ENCODE peak calls at places on chromosome 17, in nine cellular contexts. One of them, this sample, is unnamed.

GRCh38 chr17:44293509-44294226 is 14.7 kb upstream of the RUNDC3A start:
- DNase-seq in heart right ventricle: no peak
- DNase-seq in epithelial cell of esophagus: no peak
- DNase-seq in cardiac muscle cell: no peak
- DNase-seq in mesothelial cell of epicardium: no peak
- DNase-seq in pancreas: no peak
- DNase-seq in lower leg skin: no peak
- DNase-seq in HL-60: no peak
- DNase-seq in AG04449: no peak
- DNase-seq in this sample: no peak

GRCh38 chr17:55391244-55391757 is 30.3 kb downstream of the MMD start:
- DNase-seq in pancreas: no peak
- DNase-seq in HL-60: no peak
- DNase-seq in lower leg skin: no peak
- DNase-seq in AG04449: no peak
- DNase-seq in heart right ventricle: no peak
- DNase-seq in mesothelial cell of epicardium: no peak
- DNase-seq in epithelial cell of esophagus: no peak
- DNase-seq in cardiac muscle cell: no peak
- DNase-seq in this sample: no peak

GRCh38 chr17:46876353-46876887 is 25.0 kb downstream of the WNT9B start:
- DNase-seq in heart right ventricle: no peak
- DNase-seq in epithelial cell of esophagus: peak
- DNase-seq in AG04449: no peak
- DNase-seq in lower leg skin: no peak
- DNase-seq in HL-60: no peak
- DNase-seq in cardiac muscle cell: no peak
- DNase-seq in mesothelial cell of epicardium: no peak
- DNase-seq in pancreas: peak
- DNase-seq in this sample: no peak

GRCh38 chr17:73359987-73360410 is 48.2 kb upstream of the CDC42EP4 start:
- DNase-seq in AG04449: no peak
- DNase-seq in heart right ventricle: no peak
- DNase-seq in epithelial cell of esophagus: peak
- DNase-seq in pancreas: peak
- DNase-seq in lower leg skin: no peak
- DNase-seq in HL-60: no peak
- DNase-seq in cardiac muscle cell: no peak
- DNase-seq in mesothelial cell of epicardium: no peak
- DNase-seq in this sample: no peak

GRCh38 chr17:48526986-48527741 is 3.6 kb downstream of the HOXB1 start:
- DNase-seq in mesothelial cell of epicardium: no peak
- DNase-seq in heart right ventricle: no peak
- DNase-seq in pancreas: no peak
- DNase-seq in lower leg skin: no peak
- DNase-seq in HL-60: no peak
- DNase-seq in cardiac muscle cell: no peak
- DNase-seq in epithelial cell of esophagus: no peak
- DNase-seq in AG04449: no peak
- DNase-seq in this sample: no peak

GRCh38 chr17:45040459-45040858 is 11.0 kb downstream of the DCAKD start:
- DNase-seq in heart right ventricle: no peak
- DNase-seq in pancreas: no peak
- DNase-seq in epithelial cell of esophagus: peak
- DNase-seq in mesothelial cell of epicardium: no peak
- DNase-seq in lower leg skin: no peak
- DNase-seq in cardiac muscle cell: no peak
- DNase-seq in AG04449: no peak
- DNase-seq in HL-60: no peak
- DNase-seq in this sample: no peak

GRCh38 chr17:44915321-44915726 is at the start of gene GFAP:
- DNase-seq in cardiac muscle cell: no peak
- DNase-seq in pancreas: no peak
- DNase-seq in mesothelial cell of epicardium: no peak
- DNase-seq in AG04449: no peak
- DNase-seq in epithelial cell of esophagus: no peak
- DNase-seq in lower leg skin: no peak
- DNase-seq in HL-60: no peak
- DNase-seq in heart right ventricle: no peak
- DNase-seq in this sample: no peak

GRCh38 chr17:55288356-55289105 is 23.8 kb downstream of the HLF start:
- DNase-seq in cardiac muscle cell: no peak
- DNase-seq in HL-60: no peak
- DNase-seq in heart right ventricle: no peak
- DNase-seq in lower leg skin: no peak
- DNase-seq in pancreas: no peak
- DNase-seq in AG04449: no peak
- DNase-seq in mesothelial cell of epicardium: no peak
- DNase-seq in epithelial cell of esophagus: no peak
- DNase-seq in this sample: no peak

GRCh38 chr17:42405963-42406495 is 17.0 kb downstream of the CAVIN1 start:
- DNase-seq in epithelial cell of esophagus: peak
- DNase-seq in lower leg skin: peak
- DNase-seq in HL-60: no peak
- DNase-seq in cardiac muscle cell: peak
- DNase-seq in AG04449: no peak
- DNase-seq in mesothelial cell of epicardium: peak
- DNase-seq in pancreas: peak
- DNase-seq in heart right ventricle: peak
- DNase-seq in this sample: peak

GRCh38 chr17:69581061-69581955 is 166.8 kb downstream of the MAP2K6 start:
- DNase-seq in lower leg skin: no peak
- DNase-seq in HL-60: no peak
- DNase-seq in AG04449: no peak
- DNase-seq in heart right ventricle: peak
- DNase-seq in cardiac muscle cell: no peak
- DNase-seq in epithelial cell of esophagus: no peak
- DNase-seq in mesothelial cell of epicardium: no peak
- DNase-seq in pancreas: no peak
- DNase-seq in this sample: no peak

GRCh38 chr17:40075216-40076100 is 12.7 kb downstream of the THRA start:
- DNase-seq in AG04449: no peak
- DNase-seq in heart right ventricle: peak
- DNase-seq in HL-60: peak
- DNase-seq in mesothelial cell of epicardium: peak
- DNase-seq in pancreas: peak
- DNase-seq in epithelial cell of esophagus: peak
- DNase-seq in lower leg skin: no peak
- DNase-seq in cardiac muscle cell: peak
- DNase-seq in this sample: peak

GRCh38 chr17:48636177-48637018 is 10.2 kb upstream of the HOXB9 start:
- DNase-seq in cardiac muscle cell: peak
- DNase-seq in pancreas: peak
- DNase-seq in HL-60: peak
- DNase-seq in epithelial cell of esophagus: peak
- DNase-seq in lower leg skin: peak
- DNase-seq in mesothelial cell of epicardium: peak
- DNase-seq in AG04449: no peak
- DNase-seq in heart right ventricle: no peak
- DNase-seq in this sample: no peak

GRCh38 chr17:15249487-15249886 is 15.6 kb downstream of the PMP22 start:
- DNase-seq in HL-60: no peak
- DNase-seq in AG04449: no peak
- DNase-seq in epithelial cell of esophagus: no peak
- DNase-seq in pancreas: no peak
- DNase-seq in mesothelial cell of epicardium: no peak
- DNase-seq in heart right ventricle: no peak
- DNase-seq in lower leg skin: no peak
- DNase-seq in cardiac muscle cell: no peak
- DNase-seq in this sample: no peak

GRCh38 chr17:34886831-34887230 is 74.4 kb downstream of the CCT6B start:
- DNase-seq in heart right ventricle: no peak
- DNase-seq in AG04449: no peak
- DNase-seq in cardiac muscle cell: no peak
- DNase-seq in pancreas: no peak
- DNase-seq in mesothelial cell of epicardium: no peak
- DNase-seq in lower leg skin: peak
- DNase-seq in epithelial cell of esophagus: no peak
- DNase-seq in HL-60: no peak
- DNase-seq in this sample: no peak

GRCh38 chr17:9814337-9814945 is 7.4 kb downstream of the GSG1L2 start:
- DNase-seq in HL-60: no peak
- DNase-seq in AG04449: no peak
- DNase-seq in epithelial cell of esophagus: no peak
- DNase-seq in heart right ventricle: no peak
- DNase-seq in mesothelial cell of epicardium: no peak
- DNase-seq in lower leg skin: no peak
- DNase-seq in cardiac muscle cell: no peak
- DNase-seq in pancreas: no peak
- DNase-seq in this sample: no peak

GRCh38 chr17:57991537-57991936 is 3.5 kb upstream of the VEZF1 start:
- DNase-seq in HL-60: no peak
- DNase-seq in pancreas: no peak
- DNase-seq in cardiac muscle cell: no peak
- DNase-seq in mesothelial cell of epicardium: no peak
- DNase-seq in heart right ventricle: no peak
- DNase-seq in AG04449: no peak
- DNase-seq in epithelial cell of esophagus: no peak
- DNase-seq in lower leg skin: no peak
- DNase-seq in this sample: no peak

GRCh38 chr17:73586153-73586906 is 57.9 kb downstream of the SDK2 start:
- DNase-seq in epithelial cell of esophagus: no peak
- DNase-seq in HL-60: no peak
- DNase-seq in cardiac muscle cell: no peak
- DNase-seq in pancreas: no peak
- DNase-seq in lower leg skin: no peak
- DNase-seq in mesothelial cell of epicardium: no peak
- DNase-seq in AG04449: no peak
- DNase-seq in heart right ventricle: no peak
- DNase-seq in this sample: no peak

GRCh38 chr17:36722121-36722902 is 120.9 kb downstream of the MRM1 start:
- DNase-seq in heart right ventricle: peak
- DNase-seq in pancreas: peak
- DNase-seq in mesothelial cell of epicardium: peak
- DNase-seq in lower leg skin: no peak
- DNase-seq in AG04449: no peak
- DNase-seq in epithelial cell of esophagus: no peak
- DNase-seq in HL-60: no peak
- DNase-seq in cardiac muscle cell: peak
- DNase-seq in this sample: no peak

GRCh38 chr17:7841622-7842379 is 7.8 kb downstream of the KDM6B start:
- DNase-seq in cardiac muscle cell: peak
- DNase-seq in heart right ventricle: peak
- DNase-seq in HL-60: no peak
- DNase-seq in mesothelial cell of epicardium: peak
- DNase-seq in lower leg skin: peak
- DNase-seq in pancreas: peak
- DNase-seq in AG04449: no peak
- DNase-seq in epithelial cell of esophagus: peak
- DNase-seq in this sample: peak
- TF ChIP-seq CTCF in cardiac muscle cell: no peak
- TF ChIP-seq CTCF in heart right ventricle: peak
- TF ChIP-seq CTCF in HL-60: no peak
- TF ChIP-seq CTCF in mesothelial cell of epicardium: no peak
- TF ChIP-seq CTCF in lower leg skin: no peak
- TF ChIP-seq CTCF in pancreas: no peak
- TF ChIP-seq CTCF in AG04449: peak
- TF ChIP-seq CTCF in epithelial cell of esophagus: no peak
- TF ChIP-seq CTCF in this sample: peak

GRCh38 chr17:66952031-66952524 is 12.4 kb upstream of the CACNG4 start:
- DNase-seq in mesothelial cell of epicardium: no peak
- DNase-seq in HL-60: no peak
- DNase-seq in pancreas: no peak
- DNase-seq in AG04449: peak
- DNase-seq in cardiac muscle cell: peak
- DNase-seq in lower leg skin: no peak
- DNase-seq in heart right ventricle: no peak
- DNase-seq in epithelial cell of esophagus: peak
- DNase-seq in this sample: no peak
- TF ChIP-seq CTCF in mesothelial cell of epicardium: no peak
- TF ChIP-seq CTCF in HL-60: no peak
- TF ChIP-seq CTCF in pancreas: no peak
- TF ChIP-seq CTCF in AG04449: no peak
- TF ChIP-seq CTCF in cardiac muscle cell: no peak
- TF ChIP-seq CTCF in lower leg skin: no peak
- TF ChIP-seq CTCF in heart right ventricle: no peak
- TF ChIP-seq CTCF in epithelial cell of esophagus: no peak
- TF ChIP-seq CTCF in this sample: no peak

GRCh38 chr17:50685691-50686493 is 21.8 kb downstream of the ANKRD40 start:
- DNase-seq in epithelial cell of esophagus: no peak
- DNase-seq in cardiac muscle cell: no peak
- DNase-seq in mesothelial cell of epicardium: no peak
- DNase-seq in lower leg skin: peak
- DNase-seq in HL-60: no peak
- DNase-seq in heart right ventricle: no peak
- DNase-seq in pancreas: no peak
- DNase-seq in AG04449: no peak
- DNase-seq in this sample: no peak

GRCh38 chr17:50689251-50689650 is 18.5 kb downstream of the ANKRD40 start:
- DNase-seq in AG04449: no peak
- DNase-seq in epithelial cell of esophagus: no peak
- DNase-seq in heart right ventricle: no peak
- DNase-seq in pancreas: no peak
- DNase-seq in cardiac muscle cell: peak
- DNase-seq in HL-60: no peak
- DNase-seq in mesothelial cell of epicardium: no peak
- DNase-seq in lower leg skin: no peak
- DNase-seq in this sample: no peak

GRCh38 chr17:50686494-50687199 is 21.1 kb downstream of the ANKRD40 start:
- DNase-seq in epithelial cell of esophagus: peak
- DNase-seq in mesothelial cell of epicardium: no peak
- DNase-seq in AG04449: no peak
- DNase-seq in heart right ventricle: peak
- DNase-seq in pancreas: peak
- DNase-seq in HL-60: no peak
- DNase-seq in lower leg skin: no peak
- DNase-seq in cardiac muscle cell: peak
- DNase-seq in this sample: peak

GRCh38 chr17:50688168-50688719 is 19.5 kb downstream of the ANKRD40 start:
- DNase-seq in mesothelial cell of epicardium: no peak
- DNase-seq in lower leg skin: peak
- DNase-seq in HL-60: no peak
- DNase-seq in epithelial cell of esophagus: no peak
- DNase-seq in AG04449: no peak
- DNase-seq in heart right ventricle: no peak
- DNase-seq in cardiac muscle cell: no peak
- DNase-seq in pancreas: no peak
- DNase-seq in this sample: no peak

GRCh38 chr17:50687200-50688066 is 20.3 kb downstream of the ANKRD40 start:
- DNase-seq in pancreas: peak
- DNase-seq in HL-60: no peak
- DNase-seq in AG04449: no peak
- DNase-seq in cardiac muscle cell: peak
- DNase-seq in epithelial cell of esophagus: no peak
- DNase-seq in mesothelial cell of epicardium: no peak
- DNase-seq in lower leg skin: peak
- DNase-seq in heart right ventricle: no peak
- DNase-seq in this sample: no peak
- TF ChIP-seq CTCF in pancreas: no peak
- TF ChIP-seq CTCF in HL-60: no peak
- TF ChIP-seq CTCF in AG04449: no peak
- TF ChIP-seq CTCF in cardiac muscle cell: no peak
- TF ChIP-seq CTCF in epithelial cell of esophagus: no peak
- TF ChIP-seq CTCF in mesothelial cell of epicardium: no peak
- TF ChIP-seq CTCF in lower leg skin: no peak
- TF ChIP-seq CTCF in heart right ventricle: no peak
- TF ChIP-seq CTCF in this sample: no peak

DNA sequence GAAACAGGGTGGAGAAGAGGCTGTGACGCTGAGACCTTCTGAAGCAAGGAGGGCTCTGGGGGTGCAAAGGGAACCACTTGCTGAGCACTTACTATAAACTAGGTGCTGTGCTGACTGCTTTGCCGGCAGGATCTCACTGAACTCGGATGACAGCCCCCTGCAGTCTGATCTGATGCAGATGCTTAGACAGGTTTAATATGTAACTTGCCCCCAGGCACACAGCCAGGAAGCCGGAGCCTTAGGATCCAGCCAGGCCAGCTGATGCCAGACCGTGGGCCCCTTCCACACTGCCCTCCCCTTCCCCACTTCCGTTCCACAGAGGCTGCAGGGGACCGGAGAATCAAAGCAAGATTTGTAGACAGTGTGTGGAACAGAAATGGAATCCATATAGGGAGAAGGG is 23.1 kb downstream of the SPACA3 start:
- DNase-seq in HL-60: no peak
- DNase-seq in epithelial cell of esophagus: no peak
- DNase-seq in mesothelial cell of epicardium: no peak
- DNase-seq in AG04449: no peak
- DNase-seq in lower leg skin: peak
- DNase-seq in heart right ventricle: no peak
- DNase-seq in pancreas: peak
- DNase-seq in cardiac muscle cell: peak
- DNase-seq in this sample: no peak
- TF ChIP-seq CTCF in HL-60: no peak
- TF ChIP-seq CTCF in epithelial cell of esophagus: no peak
- TF ChIP-seq CTCF in mesothelial cell of epicardium: no peak
- TF ChIP-seq CTCF in AG04449: no peak
- TF ChIP-seq CTCF in lower leg skin: no peak
- TF ChIP-seq CTCF in heart right ventricle: no peak
- TF ChIP-seq CTCF in pancreas: no peak
- TF ChIP-seq CTCF in cardiac muscle cell: no peak
- TF ChIP-seq CTCF in this sample: no peak

This sample was measured in right atrium auricular region.